ENCODE peak calls at places on chromosomes 5 and 9, in five cellular contexts. P, U, H, Q and J are unnamed samples.

GRCh38 chr5:95284512-95285405 is at the start of gene MCTP1:
- DNase-seq in P (peak), U (no peak), H (no peak), Q (no peak), J (no peak)

GRCh38 chr5:9009931-9010652 is 535.8 kb downstream of the SEMA5A start:
- DNase-seq in P (no peak), U (no peak), H (no peak), Q (no peak), J (no peak)

GRCh38 chr5:75325242-75325641 is 11.8 kb upstream of the HMGCR start:
- DNase-seq in P (no peak), U (no peak), H (no peak), Q (no peak), J (no peak)

GRCh38 chr5:154834045-154834444 is 16.4 kb downstream of the FAXDC2 start:
- DNase-seq in P (no peak), U (no peak), H (no peak), Q (no peak), J (no peak)

GRCh38 chr5:143376911-143377838 is 26.3 kb downstream of the NR3C1 start:
- DNase-seq in P (no peak), U (peak), H (no peak), Q (no peak), J (peak)

GRCh38 chr5:29780401-29780800 is 1413.1 kb upstream of the CDH6 start:
- DNase-seq in P (no peak), U (no peak), H (no peak), Q (no peak), J (no peak)

GRCh38 chr5:142303576-142303975 is 21.2 kb downstream of the SPRY4 start:
- DNase-seq in P (no peak), U (no peak), H (no peak), Q (no peak), J (no peak)

GRCh38 chr5:131355972-131356528 is 92.2 kb downstream of the CDC42SE2 start:
- DNase-seq in P (no peak), U (no peak), H (no peak), Q (no peak), J (no peak)

GRCh38 chr5:56501949-56502557 is 268.9 kb upstream of the ANKRD55 start:
- DNase-seq in P (peak), U (no peak), H (no peak), Q (no peak), J (no peak)

GRCh38 chr9:135474915-135475314 is 4.7 kb upstream of the PPP1R26 start:
- DNase-seq in P (peak), U (no peak), H (no peak), Q (no peak), J (no peak)

GRCh38 chr5:141872496-141873356 is 5.5 kb downstream of the PCDH1 start:
- DNase-seq in P (no peak), U (no peak), H (no peak), Q (no peak), J (no peak)

GRCh38 chr5:9546973-9547947 is 1.4 kb upstream of the SEMA5A start:
- DNase-seq in P (no peak), U (no peak), H (no peak), Q (no peak), J (no peak)

GRCh38 chr9:20538956-20539355 is 83.3 kb downstream of the MLLT3 start:
- DNase-seq in P (no peak), U (no peak), H (no peak), Q (no peak), J (no peak)

GRCh38 chr5:151405334-151405872 is 42.0 kb upstream of the SLC36A1 start:
- DNase-seq in P (no peak), U (no peak), H (no peak), Q (no peak), J (no peak)

GRCh38 chr5:151408633-151409243 is 38.7 kb upstream of the SLC36A1 start:
- DNase-seq in P (no peak), U (no peak), H (no peak), Q (no peak), J (no peak)

DNA sequence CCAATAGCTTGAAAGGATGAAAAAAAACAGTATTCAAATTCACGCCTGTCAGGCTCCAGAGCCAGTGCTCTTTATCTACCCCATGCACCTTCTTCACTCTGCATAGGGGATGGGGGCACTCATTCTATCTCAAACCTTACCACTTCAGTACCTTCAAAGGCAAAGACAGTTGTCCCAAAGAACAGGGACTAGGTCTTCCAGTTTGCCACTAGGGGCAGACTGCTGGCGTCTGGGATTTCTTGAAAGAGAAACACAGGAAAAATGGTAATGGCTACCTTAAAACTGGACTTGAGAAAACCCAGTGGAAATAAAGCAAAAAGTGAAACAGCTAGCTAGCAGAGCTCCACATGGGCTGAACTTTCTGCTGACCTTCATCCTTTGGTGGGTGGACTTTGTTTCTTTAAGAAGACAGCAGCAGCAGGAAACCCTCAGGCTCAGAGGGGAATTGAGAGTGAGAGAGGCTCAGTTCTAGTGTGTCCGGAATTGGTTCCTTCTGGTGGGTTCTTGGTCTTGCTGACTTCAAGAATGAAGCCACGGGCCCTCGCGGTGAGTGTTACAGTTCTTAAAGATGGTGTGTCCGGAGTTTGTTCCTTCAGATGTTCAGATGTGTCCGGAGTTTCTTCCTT is 41.0 kb upstream of the SLC36A1 start:
- DNase-seq in P (no peak), U (no peak), H (no peak), Q (no peak), J (no peak)
- TF ChIP-seq CTCF in P (peak), U (peak), H (peak), Q (peak), J (peak)

DNA sequence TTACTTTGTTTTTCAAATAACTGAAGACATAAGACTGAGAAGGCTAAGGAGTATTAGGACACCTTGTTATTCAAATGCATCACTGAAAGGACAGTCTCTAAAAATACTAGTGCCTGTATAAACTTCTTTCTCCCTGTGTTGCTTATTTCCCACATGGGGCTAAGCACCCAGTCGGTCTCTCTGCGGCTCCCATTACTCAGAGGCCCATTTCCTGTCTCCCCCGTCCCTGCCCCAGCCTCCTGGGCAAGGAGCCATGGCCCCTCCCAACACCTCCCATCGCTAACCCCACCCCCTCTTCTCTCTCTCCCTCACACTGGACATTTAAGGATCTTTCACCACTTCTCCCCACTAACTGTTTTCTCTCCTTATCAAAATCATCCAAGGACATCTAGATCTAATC is 81.9 kb downstream of the EBF1 start:
- DNase-seq in P (no peak), U (no peak), H (no peak), Q (peak), J (no peak)
- H3K4me3 ChIP-seq in P (no peak), U (no peak), H (no peak), Q (no peak), J (no peak)

GRCh38 chr5:180161420-180162303 is 47.3 kb downstream of the RASGEF1C start:
- DNase-seq in P (no peak), U (no peak), H (no peak), Q (no peak), J (no peak)
- TF ChIP-seq CTCF in P (no peak), U (no peak), H (no peak), Q (peak), J (peak)

DNA sequence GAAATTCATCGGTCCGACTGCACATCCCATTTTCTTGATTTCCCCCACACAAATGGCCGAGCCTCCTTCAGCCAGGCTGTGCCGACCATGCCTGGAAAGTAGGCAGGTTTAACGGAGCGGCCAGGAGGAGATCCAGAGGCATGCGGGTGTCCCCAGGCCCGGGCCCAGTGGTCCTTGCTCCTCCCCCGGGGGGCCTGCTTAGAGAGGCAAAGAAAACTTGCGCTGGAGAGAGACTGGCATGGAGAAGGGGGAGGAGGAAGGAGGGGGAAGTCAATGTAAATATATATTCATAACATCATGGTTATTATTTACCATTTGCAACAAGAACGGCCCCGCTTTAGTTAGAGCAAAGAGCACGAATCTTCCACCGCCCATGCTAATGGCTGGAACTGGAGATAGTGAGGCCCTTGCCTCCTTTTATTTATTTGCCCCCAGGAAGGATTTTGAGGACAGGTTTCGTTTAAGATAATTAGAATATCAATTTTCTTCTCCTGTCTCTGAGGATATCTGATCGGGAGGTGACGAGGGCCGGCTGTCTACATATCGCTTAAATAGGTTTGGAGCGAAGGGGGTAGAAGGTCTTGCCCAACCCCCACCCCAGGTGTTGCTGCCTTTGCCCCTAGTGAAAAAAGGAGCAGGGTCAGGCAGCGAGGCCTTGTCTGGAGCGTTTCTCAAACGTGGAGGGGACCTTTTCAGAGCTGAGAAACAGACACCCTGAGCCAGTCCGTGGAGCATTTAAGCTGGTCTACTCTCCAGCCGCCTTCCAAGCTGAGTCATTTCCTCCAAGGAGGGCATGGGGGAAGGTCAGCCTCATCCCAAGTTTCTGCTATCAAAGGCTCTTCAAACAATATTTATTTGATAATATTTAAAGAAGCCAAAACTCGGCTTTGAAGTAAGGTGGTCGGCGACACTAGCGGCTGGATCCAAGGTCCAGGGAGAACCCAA is 2.5 kb downstream of the BARHL1 start:
- DNase-seq in P (no peak), U (no peak), H (no peak), Q (no peak), J (no peak)
- H3K4me3 ChIP-seq in P (no peak), U (no peak), H (no peak), Q (no peak), J (no peak)